ENCODE peak calls at places on chromosomes 7 and 10, in seven cellular contexts. L is transverse colon, C is lung, U is A549, H is neuronal stem cell, K is SK-N-SH, T is psoas muscle. O is an unnamed sample. For H3K9me3, the result is how much of the 10 kb centered on the place peaks cover.

GRCh38 chr7:105769951-105770628 is 106.3 kb downstream of the ATXN7L1 start:
- DNase-seq in L (no peak), C (no peak), K (peak), H (no peak), U (peak), T (no peak), O (no peak)

GRCh38 chr10:74825371-74826141 is 844 bp upstream of the KAT6B start:
- DNase-seq in L (peak), H (peak), T (no peak), C (no peak), U (peak), K (peak), O (no peak)

GRCh38 chr10:91271886-91272285 is 51.4 kb downstream of the PCGF5 start:
- DNase-seq in K (no peak), T (no peak), U (no peak), L (no peak), C (no peak), H (no peak), O (no peak)

GRCh38 chr10:77289790-77290189 is 347.8 kb downstream of the KCNMA1 start:
- DNase-seq in U (no peak), T (no peak), K (peak), H (no peak), L (no peak), C (no peak), O (no peak)

GRCh38 chr10:81838950-81839349 is 36.0 kb upstream of the NRG3 start:
- DNase-seq in C (no peak), T (no peak), U (no peak), H (peak), K (peak), L (no peak), O (no peak)

GRCh38 chr10:58184120-58184670 is 83.5 kb downstream of the IPMK start:
- DNase-seq in C (no peak), T (no peak), H (no peak), K (no peak), L (no peak), U (no peak), O (no peak)

GRCh38 chr10:10545771-10546170 is 471.9 kb upstream of the CELF2 start:
- DNase-seq in H (no peak), L (no peak), T (no peak), U (no peak), C (no peak), K (no peak), O (no peak)

GRCh38 chr10:31599626-31600504 is 280.8 kb downstream of the ZEB1 start:
- DNase-seq in K (no peak), U (no peak), T (no peak), H (no peak), C (no peak), L (no peak), O (no peak)

GRCh38 chr7:157046681-157047080 is 36.2 kb upstream of the MNX1 start:
- DNase-seq in T (no peak), L (no peak), C (no peak), H (no peak), K (no peak), U (no peak), O (no peak)

GRCh38 chr10:50251309-50251850 is at the start of gene ASAH2:
- DNase-seq in U (no peak), C (no peak), K (no peak), T (no peak), H (no peak), L (no peak), O (no peak)

GRCh38 chr7:20514364-20514763 is 101.1 kb upstream of the ABCB5 start:
- DNase-seq in K (peak), H (no peak), C (no peak), T (no peak), U (no peak), L (no peak), O (peak)

GRCh38 chr7:2837476-2837875 is 6.6 kb downstream of the GNA12 start:
- DNase-seq in C (no peak), U (no peak), L (no peak), H (no peak), K (no peak), T (no peak), O (no peak)

GRCh38 chr10:74056081-74056818 is 58.3 kb downstream of the VCL start:
- DNase-seq in H (no peak), T (no peak), U (peak), L (no peak), C (no peak), K (no peak), O (no peak)

GRCh38 chr10:123548779-123549178 is 117.4 kb upstream of the GPR26 start:
- DNase-seq in T (no peak), L (no peak), C (peak), H (no peak), U (no peak), K (no peak), O (no peak)

GRCh38 chr7:128705891-128706333 is 33.2 kb upstream of the CALU start:
- DNase-seq in K (no peak), U (no peak), L (no peak), C (no peak), H (no peak), T (no peak), O (peak)

GRCh38 chr7:144835166-144835611 is 664 bp downstream of the TPK1 start:
- DNase-seq in T (no peak), K (peak), H (no peak), C (peak), L (peak), U (peak), O (no peak)

GRCh38 chr7:2576742-2577491 is 18.1 kb downstream of the IQCE start:
- DNase-seq in H (no peak), K (no peak), L (no peak), T (no peak), U (no peak), C (no peak), O (no peak)

GRCh38 chr10:77020426-77021040 is 617.1 kb downstream of the KCNMA1 start:
- DNase-seq in L (no peak), U (no peak), C (no peak), H (no peak), T (no peak), K (no peak), O (no peak)

GRCh38 chr7:106610996-106611886 is 49.7 kb downstream of the CCDC71L start:
- DNase-seq in L (no peak), H (no peak), T (no peak), U (no peak), K (no peak), C (no peak), O (no peak)

GRCh38 chr7:3981281-3981680 is 680.2 kb downstream of the SDK1 start:
- DNase-seq in T (no peak), H (no peak), U (no peak), K (no peak), L (no peak), C (no peak), O (no peak)

GRCh38 chr10:49568235-49568634 is 29.3 kb upstream of the ERCC6 start:
- DNase-seq in U (no peak), L (no peak), K (no peak), H (no peak), T (no peak), C (no peak), O (no peak)

GRCh38 chr7:33399528-33400213 is 270.3 kb downstream of the BBS9 start:
- DNase-seq in L (no peak), H (no peak), U (no peak), C (no peak), T (no peak), K (peak), O (no peak)

GRCh38 chr7:83072576-83073517 is 89.8 kb downstream of the PCLO start:
- DNase-seq in L (no peak), H (no peak), K (peak), U (no peak), C (no peak), T (no peak), O (no peak)

GRCh38 chr7:75920431-75921161 is 5.6 kb downstream of the POR start:
- DNase-seq in L (peak), K (no peak), H (no peak), C (no peak), T (peak), U (no peak), O (no peak)

GRCh38 chr10:128463991-128464755 is 337.9 kb upstream of the MKI67 start:
- DNase-seq in U (no peak), K (no peak), H (peak), C (peak), T (no peak), L (peak), O (no peak)

GRCh38 chr10:86284355-86285105 is 82.1 kb downstream of the GRID1 start:
- DNase-seq in U (no peak), H (no peak), C (peak), K (no peak), T (no peak), L (no peak), O (no peak)

GRCh38 chr10:45399113-45399512 is 25.1 kb downstream of the ALOX5 start:
- DNase-seq in U (no peak), C (no peak), K (no peak), L (no peak), H (no peak), T (no peak), O (no peak)

GRCh38 chr7:157840913-157841756 is 504.3 kb downstream of the DNAJB6 start:
- DNase-seq in C (no peak), K (no peak), L (no peak), U (no peak), H (peak), T (no peak), O (no peak)

GRCh38 chr7:151322893-151323292 is 18.7 kb upstream of the NUB1 start:
- DNase-seq in K (no peak), T (no peak), C (no peak), H (no peak), U (no peak), L (no peak), O (no peak)

GRCh38 chr7:106737202-106737562 is 76.2 kb upstream of the CCDC71L start:
- DNase-seq in K (no peak), L (no peak), C (no peak), U (no peak), H (no peak), T (no peak), O (no peak)

GRCh38 chr7:34982371-34983019 is 54.8 kb downstream of the DPY19L1 start:
- DNase-seq in C (no peak), L (no peak), U (no peak), H (no peak), T (no peak), K (peak), O (no peak)

GRCh38 chr7:43764039-43764789 is 5.7 kb downstream of the BLVRA start:
- DNase-seq in L (peak), K (no peak), H (no peak), U (no peak), C (peak), T (no peak), O (no peak)

GRCh38 chr7:26451997-26452396 is 160.3 kb downstream of the SNX10 start:
- DNase-seq in K (no peak), T (no peak), U (no peak), L (no peak), C (no peak), H (no peak), O (no peak)

DNA sequence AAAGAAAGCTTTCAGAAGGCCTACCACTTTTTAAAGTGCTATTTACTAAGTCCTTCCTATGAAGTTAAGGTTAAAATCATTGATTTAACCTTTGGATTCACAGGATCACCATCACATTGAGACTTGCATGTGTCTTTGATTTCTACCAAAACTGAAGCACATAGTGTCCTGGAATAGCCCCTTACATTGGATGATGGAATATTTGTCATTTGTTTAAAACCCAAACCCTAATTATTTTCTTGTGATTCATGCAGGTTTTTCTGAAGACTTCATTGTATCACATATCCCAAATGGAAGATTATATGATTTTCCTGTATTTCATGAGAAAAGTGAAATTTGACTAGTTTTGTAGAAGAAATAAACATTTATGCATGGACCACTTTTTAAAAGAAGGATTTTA is 3.3 kb downstream of the SEMA3A start:
- DNase-seq in K (no peak), T (no peak), L (no peak), U (no peak), H (no peak), C (no peak), O (no peak)
- H3K27ac ChIP-seq in K (no peak), T (no peak), L (peak), U (no peak), H (no peak), C (no peak), O (no peak)

DNA sequence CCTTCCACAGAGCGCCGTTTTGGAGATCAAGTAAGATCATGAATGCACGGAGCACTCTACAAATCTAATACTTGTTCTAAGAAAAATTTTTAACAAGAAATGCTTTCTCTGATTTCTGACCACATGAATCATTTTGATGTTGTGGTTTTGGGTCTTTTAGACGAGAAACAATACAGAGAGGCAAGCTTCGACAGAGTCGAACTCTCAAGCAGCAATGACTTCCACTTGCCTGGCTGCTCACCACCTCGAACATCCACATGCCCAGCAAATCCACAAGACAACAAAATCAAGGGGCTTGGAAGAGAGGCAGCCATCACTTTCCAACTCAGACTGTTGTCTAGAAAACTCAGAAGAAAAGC is 69.4 kb upstream of the GSDME start:
- DNase-seq in U (no peak), L (no peak), C (no peak), H (no peak), T (no peak), K (no peak), O (no peak)
- H3K4me3 ChIP-seq in U (no peak), L (no peak), C (no peak), H (no peak), T (no peak), K (no peak), O (no peak)

DNA sequence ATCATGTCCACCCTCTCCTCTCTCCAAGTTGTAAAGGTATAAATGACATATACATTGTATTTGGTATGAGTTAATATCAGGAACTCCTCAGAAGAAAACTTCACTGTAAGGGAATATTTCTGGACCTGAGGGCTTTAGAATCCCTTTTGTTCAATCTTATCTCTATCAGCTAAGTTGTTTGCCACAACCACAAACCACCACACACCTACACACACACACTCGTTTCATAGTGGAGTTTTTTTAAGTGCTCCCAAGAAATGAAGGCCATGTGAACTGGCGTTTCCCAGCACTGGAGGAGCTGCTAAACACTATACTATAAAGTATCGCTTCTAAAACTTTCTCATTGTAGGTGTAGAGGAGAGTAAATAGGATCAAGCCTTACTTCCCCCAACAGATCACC is 64.8 kb upstream of the GHITM start:
- DNase-seq in T (no peak), K (no peak), C (no peak), U (no peak), L (no peak), H (no peak), O (no peak)
- H3K9me3 ChIP-seq in T (under half), K (under half), C (under half), U (under half), L (under half), H (under half), O (under half)

DNA sequence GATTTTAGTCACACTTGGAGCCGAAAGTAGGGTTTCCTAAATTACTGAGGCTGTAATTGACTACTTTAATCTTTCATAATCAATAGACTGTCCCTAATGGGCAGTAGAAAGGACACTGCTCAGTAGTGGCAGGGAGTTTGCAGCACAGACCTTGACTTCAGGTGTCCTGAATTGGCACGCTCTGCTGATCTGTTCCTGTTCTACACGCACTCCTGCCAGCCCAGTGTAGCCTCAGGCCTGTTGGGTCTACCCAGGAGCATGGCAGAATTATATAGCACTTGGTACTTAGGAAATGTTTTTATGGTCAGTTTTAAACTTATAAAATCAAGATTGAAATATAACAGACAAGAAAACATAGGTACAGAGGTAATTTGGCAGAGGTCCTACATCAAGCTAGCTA is 9.0 kb downstream of the EIF4H start:
- DNase-seq in T (no peak), U (no peak), H (no peak), K (no peak), L (peak), C (no peak), O (no peak)
- H3K27ac ChIP-seq in T (peak), U (no peak), H (no peak), K (no peak), L (peak), C (no peak), O (peak)

DNA sequence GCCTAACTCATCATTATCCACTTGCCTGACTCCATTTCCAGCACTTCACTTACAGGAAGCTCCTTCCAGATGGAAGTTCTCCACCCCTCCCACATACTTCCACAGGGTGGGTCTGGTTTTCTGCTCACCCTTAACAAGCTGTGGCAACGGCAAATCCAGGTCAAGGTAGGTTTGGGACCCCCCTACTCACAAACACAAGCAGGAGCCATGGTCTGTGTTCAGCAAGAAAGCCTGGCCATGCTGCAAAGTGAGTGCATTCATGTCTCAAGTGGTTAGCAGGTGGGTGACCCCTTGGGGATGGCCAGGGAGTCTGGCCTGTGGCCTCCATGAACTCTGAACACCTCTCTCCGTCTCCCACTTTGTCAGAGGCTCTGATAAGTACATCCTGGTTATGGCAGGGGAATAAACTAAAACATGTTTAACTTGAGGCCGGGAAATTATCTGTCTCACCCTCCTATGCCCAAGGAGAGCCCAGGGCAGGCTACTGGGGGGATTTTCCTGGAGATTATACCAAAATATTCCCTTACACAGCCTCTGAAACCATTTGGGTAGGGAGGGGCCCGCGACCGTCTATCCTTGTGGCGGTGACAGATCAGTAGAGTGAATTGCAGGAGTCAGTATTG is 847 bp downstream of the XPNPEP1 start:
- DNase-seq in L (no peak), K (peak), H (no peak), U (no peak), C (no peak), T (no peak), O (no peak)
- H3K4me3 ChIP-seq in L (peak), K (peak), H (peak), U (peak), C (peak), T (peak), O (peak)

DNA sequence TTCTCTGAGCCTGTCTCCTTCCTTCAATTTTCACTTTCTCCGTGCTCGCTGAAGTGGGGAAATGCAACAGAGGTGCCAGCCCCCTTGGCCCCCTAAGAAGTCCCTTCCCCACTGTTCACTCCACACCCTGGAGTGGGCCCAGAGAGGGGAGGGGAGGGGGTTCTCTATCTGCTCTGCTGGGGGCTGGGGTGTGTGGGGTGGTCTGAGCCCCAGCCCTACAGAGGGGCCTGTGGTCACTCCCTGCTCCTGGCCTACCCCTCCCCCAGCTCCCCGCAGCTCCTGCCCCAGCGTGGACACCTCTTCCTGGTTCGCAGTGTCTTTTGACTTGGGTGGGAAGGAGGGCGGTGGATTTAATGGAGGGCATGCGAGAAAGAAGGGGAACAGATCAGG is 989 bp downstream of the LZTS2 start:
- DNase-seq in K (no peak), U (no peak), H (no peak), L (peak), T (no peak), C (no peak), O (no peak)
- H3K9me3 ChIP-seq in K (under half), U (under half), H (under half), L (under half), T (under half), C (under half), O (under half)

GRCh38 chr10:11612004-11613001 is 853 bp upstream of the USP6NL start:
- DNase-seq in L (no peak), U (no peak), K (no peak), C (no peak), H (no peak), T (no peak), O (no peak)
- H3K27ac ChIP-seq in L (peak), U (peak), K (peak), C (peak), H (no peak), T (peak), O (no peak)

DNA sequence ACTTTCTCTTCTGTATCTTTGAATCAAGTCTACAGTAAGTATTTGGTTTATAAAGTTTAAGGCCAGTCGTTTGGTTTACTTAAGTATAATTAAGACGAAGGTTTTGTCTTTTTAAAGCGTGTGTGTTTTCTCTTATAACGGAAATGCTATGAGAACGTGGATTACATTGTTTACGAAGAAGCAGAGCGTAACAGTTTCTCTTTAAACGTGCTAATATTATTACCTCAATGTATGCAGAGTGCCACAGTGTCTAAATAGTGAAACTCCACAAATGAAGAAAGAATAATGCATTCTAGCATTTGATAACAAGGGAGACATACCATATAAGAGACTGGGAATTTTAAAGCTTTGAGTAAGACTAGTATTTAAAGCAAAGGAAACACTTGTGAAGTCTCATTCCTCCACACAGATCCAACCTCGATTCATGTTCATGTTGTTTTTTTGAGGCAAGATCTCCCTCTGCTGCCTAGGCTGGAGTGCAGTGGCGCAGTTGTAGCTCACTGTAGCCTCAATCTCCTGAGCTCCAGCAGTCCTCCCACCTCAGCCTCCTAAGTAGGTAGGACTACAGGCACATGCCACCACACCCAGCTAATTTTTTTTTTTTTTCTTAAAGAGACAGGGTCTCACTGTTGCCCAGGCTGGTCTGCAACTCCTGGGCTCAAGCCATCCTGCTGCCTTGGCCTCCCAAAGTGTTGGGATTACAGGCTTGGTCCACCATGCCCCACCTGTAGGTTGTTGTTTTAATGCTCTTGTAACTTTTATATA is 75.1 kb downstream of the ANKRD61 start:
- DNase-seq in C (no peak), H (no peak), U (no peak), K (no peak), T (no peak), L (peak), O (no peak)
- H3K4me3 ChIP-seq in C (no peak), H (peak), U (peak), K (peak), T (peak), L (peak), O (peak)

O was measured in SK-N-MC.